ENCODE peak calls at places on chromosome 20, in four cellular contexts. One of them, this sample, is unnamed. For H3K4me1, the result is how much of the 10 kb centered on the place peaks cover.

GRCh38 chr20:47922280-47922675 is 137.0 kb upstream of the SULF2 start:
- DNase-seq in CD8-positive, alpha-beta T cell: no peak
- DNase-seq in breast epithelium: no peak
- DNase-seq in IMR-90: peak
- DNase-seq in this sample: no peak

GRCh38 chr20:40416274-40416673 is 272.8 kb downstream of the MAFB start:
- DNase-seq in CD8-positive, alpha-beta T cell: no peak
- DNase-seq in breast epithelium: no peak
- DNase-seq in IMR-90: no peak
- DNase-seq in this sample: no peak

GRCh38 chr20:63519765-63520593 is 586 bp upstream of the PPDPF start:
- DNase-seq in CD8-positive, alpha-beta T cell: peak
- DNase-seq in breast epithelium: peak
- DNase-seq in IMR-90: peak
- DNase-seq in this sample: no peak

GRCh38 chr20:13430346-13431002 is 208.3 kb downstream of the TASP1 start:
- DNase-seq in CD8-positive, alpha-beta T cell: no peak
- DNase-seq in breast epithelium: no peak
- DNase-seq in IMR-90: peak
- DNase-seq in this sample: no peak

GRCh38 chr20:58407966-58408557 is 19.0 kb downstream of the VAPB start:
- DNase-seq in CD8-positive, alpha-beta T cell: no peak
- DNase-seq in breast epithelium: no peak
- DNase-seq in IMR-90: no peak
- DNase-seq in this sample: no peak

GRCh38 chr20:19593762-19594161 is 164.3 kb upstream of the RIN2 start:
- DNase-seq in CD8-positive, alpha-beta T cell: no peak
- DNase-seq in breast epithelium: no peak
- DNase-seq in IMR-90: no peak
- DNase-seq in this sample: no peak

GRCh38 chr20:40757087-40757486 is 68.1 kb upstream of the MAFB start:
- DNase-seq in CD8-positive, alpha-beta T cell: no peak
- DNase-seq in breast epithelium: no peak
- DNase-seq in IMR-90: no peak
- DNase-seq in this sample: no peak

GRCh38 chr20:58715709-58716475 is 23.3 kb downstream of the NPEPL1 start:
- DNase-seq in CD8-positive, alpha-beta T cell: no peak
- DNase-seq in breast epithelium: peak
- DNase-seq in IMR-90: no peak
- DNase-seq in this sample: peak

GRCh38 chr20:10961651-10962288 is 288.0 kb upstream of the JAG1 start:
- DNase-seq in CD8-positive, alpha-beta T cell: no peak
- DNase-seq in breast epithelium: no peak
- DNase-seq in IMR-90: no peak
- DNase-seq in this sample: no peak

DNA sequence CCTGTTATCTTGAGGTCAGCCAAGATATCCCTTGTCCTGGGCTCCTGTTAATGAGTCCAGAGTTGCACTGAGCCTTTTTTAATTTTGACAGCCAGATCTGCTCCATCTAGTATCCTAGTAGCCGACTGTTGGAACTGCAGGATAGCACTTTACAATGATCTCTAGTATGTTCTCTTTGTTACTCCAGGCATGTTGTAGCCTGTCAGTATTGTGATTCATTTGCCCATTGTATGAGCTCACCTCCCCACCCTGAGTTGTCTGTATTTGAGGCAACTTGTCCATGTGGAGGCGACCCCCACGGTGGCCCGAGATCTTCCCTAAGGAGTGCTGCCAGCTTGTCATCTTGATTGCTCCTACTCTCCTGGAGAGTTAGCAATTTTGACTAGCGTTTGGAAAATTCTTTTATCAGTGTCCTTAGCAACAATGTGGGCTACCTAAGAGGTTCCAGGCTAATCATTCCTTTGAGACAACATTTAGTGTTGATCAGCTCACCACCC is 67.2 kb downstream of the DHX35 start:
- DNase-seq in CD8-positive, alpha-beta T cell: no peak
- DNase-seq in breast epithelium: no peak
- DNase-seq in IMR-90: no peak
- DNase-seq in this sample: no peak
- H3K4me1 ChIP-seq in CD8-positive, alpha-beta T cell: under half
- H3K4me1 ChIP-seq in breast epithelium: under half
- H3K4me1 ChIP-seq in IMR-90: under half
- H3K4me1 ChIP-seq in this sample: under half

DNA sequence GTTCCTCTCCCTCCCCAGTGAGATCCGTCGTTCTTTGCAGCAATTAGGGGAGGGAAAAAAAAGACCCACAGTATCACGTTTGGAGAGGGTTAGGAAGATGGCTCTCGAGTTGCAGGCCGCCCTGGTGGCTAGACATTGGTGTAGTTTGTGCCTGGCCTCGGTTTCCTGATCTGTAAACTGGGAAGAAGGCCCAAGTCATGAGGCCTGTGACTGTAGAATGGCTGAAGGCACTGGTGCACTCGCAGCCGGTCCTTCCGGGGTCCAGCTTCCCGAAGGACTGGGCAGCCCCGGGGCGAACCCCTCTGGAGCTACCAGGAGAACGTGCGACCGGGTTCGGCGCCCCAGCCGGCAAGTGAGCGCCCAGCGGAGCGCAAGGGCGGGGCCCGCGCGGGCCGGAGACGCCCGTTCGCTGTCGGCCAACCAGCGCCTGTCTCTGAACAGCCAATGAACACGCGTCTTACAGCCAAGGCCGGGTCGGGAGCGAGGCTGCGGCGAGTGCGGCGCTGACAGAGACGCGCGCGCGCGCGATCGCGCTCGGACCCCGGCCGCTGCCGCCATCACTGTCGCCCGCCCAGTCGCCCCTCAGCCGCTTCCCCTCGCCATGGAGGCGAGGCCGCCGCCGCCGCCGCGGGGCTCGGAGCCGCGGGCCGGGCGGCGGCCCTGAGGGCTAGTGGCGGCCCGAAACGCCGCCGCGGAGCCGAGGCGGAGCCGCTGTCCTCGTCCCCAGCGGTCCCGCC is at the start of gene PTPRA:
- DNase-seq in CD8-positive, alpha-beta T cell: peak
- DNase-seq in breast epithelium: peak
- DNase-seq in IMR-90: peak
- DNase-seq in this sample: peak
- TF ChIP-seq CTCF in CD8-positive, alpha-beta T cell: no peak
- TF ChIP-seq CTCF in breast epithelium: no peak
- TF ChIP-seq CTCF in IMR-90: no peak
- TF ChIP-seq CTCF in this sample: no peak

GRCh38 chr20:23358563-23358906 is 3.4 kb upstream of the GZF1 start:
- DNase-seq in CD8-positive, alpha-beta T cell: no peak
- DNase-seq in breast epithelium: no peak
- DNase-seq in IMR-90: no peak
- DNase-seq in this sample: no peak
- H3K27ac ChIP-seq in CD8-positive, alpha-beta T cell: peak
- H3K27ac ChIP-seq in breast epithelium: peak
- H3K27ac ChIP-seq in IMR-90: no peak
- H3K27ac ChIP-seq in this sample: peak

GRCh38 chr20:17961600-17961965 is 7.0 kb downstream of the SNX5 start:
- DNase-seq in CD8-positive, alpha-beta T cell: no peak
- DNase-seq in breast epithelium: no peak
- DNase-seq in IMR-90: peak
- DNase-seq in this sample: no peak

GRCh38 chr20:17957505-17958325 is 10.9 kb downstream of the SNX5 start:
- DNase-seq in CD8-positive, alpha-beta T cell: no peak
- DNase-seq in breast epithelium: no peak
- DNase-seq in IMR-90: peak
- DNase-seq in this sample: no peak

GRCh38 chr20:17960927-17961599 is 7.5 kb downstream of the SNX5 start:
- DNase-seq in CD8-positive, alpha-beta T cell: no peak
- DNase-seq in breast epithelium: no peak
- DNase-seq in IMR-90: peak
- DNase-seq in this sample: peak

GRCh38 chr20:17958326-17959256 is 10.0 kb downstream of the SNX5 start:
- DNase-seq in CD8-positive, alpha-beta T cell: no peak
- DNase-seq in breast epithelium: no peak
- DNase-seq in IMR-90: peak
- DNase-seq in this sample: no peak

GRCh38 chr20:17959257-17959627 is 9.4 kb downstream of the SNX5 start:
- DNase-seq in CD8-positive, alpha-beta T cell: no peak
- DNase-seq in breast epithelium: no peak
- DNase-seq in IMR-90: no peak
- DNase-seq in this sample: no peak
- H3K4me1 ChIP-seq in CD8-positive, alpha-beta T cell: under half
- H3K4me1 ChIP-seq in breast epithelium: under half
- H3K4me1 ChIP-seq in IMR-90: under half
- H3K4me1 ChIP-seq in this sample: half or more

GRCh38 chr20:51046021-51046985 is 23.4 kb upstream of the KCNG1 start:
- DNase-seq in CD8-positive, alpha-beta T cell: no peak
- DNase-seq in breast epithelium: no peak
- DNase-seq in IMR-90: no peak
- DNase-seq in this sample: no peak

GRCh38 chr20:51044796-51045195 is 21.9 kb upstream of the KCNG1 start:
- DNase-seq in CD8-positive, alpha-beta T cell: no peak
- DNase-seq in breast epithelium: no peak
- DNase-seq in IMR-90: no peak
- DNase-seq in this sample: no peak

GRCh38 chr20:51043811-51044210 is 20.9 kb upstream of the KCNG1 start:
- DNase-seq in CD8-positive, alpha-beta T cell: no peak
- DNase-seq in breast epithelium: no peak
- DNase-seq in IMR-90: peak
- DNase-seq in this sample: no peak

GRCh38 chr20:51042064-51042463 is 19.2 kb upstream of the KCNG1 start:
- DNase-seq in CD8-positive, alpha-beta T cell: no peak
- DNase-seq in breast epithelium: no peak
- DNase-seq in IMR-90: peak
- DNase-seq in this sample: no peak

DNA sequence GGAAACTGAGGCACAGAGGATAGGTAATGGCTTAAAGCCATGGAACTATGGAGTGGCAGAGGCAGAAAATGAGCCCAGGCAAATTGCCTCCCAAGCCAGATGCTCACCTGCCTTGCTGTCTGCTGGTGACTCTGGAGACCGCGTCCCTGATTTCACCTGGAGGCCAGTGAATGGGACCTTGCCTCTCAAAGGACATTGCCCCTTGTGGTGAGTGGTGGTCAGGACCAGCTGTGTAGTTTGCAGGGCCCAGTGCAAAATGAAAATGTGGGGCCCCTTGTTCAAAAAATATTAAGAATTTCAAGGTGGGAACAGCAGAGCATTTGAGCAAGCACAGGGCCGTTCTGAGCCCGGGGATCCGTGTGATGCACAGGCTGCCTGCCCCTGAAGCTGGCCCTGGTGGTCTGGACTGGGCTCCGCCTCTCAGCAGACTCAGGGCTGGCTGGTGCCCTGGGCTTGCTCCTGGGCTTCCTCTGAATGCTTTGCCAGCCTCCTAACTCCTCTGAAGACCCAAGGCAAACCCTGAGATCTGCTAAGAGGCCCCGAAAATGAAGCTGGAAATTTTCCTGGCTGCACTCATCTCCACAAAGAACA is 19.8 kb upstream of the KCNG1 start:
- DNase-seq in CD8-positive, alpha-beta T cell: no peak
- DNase-seq in breast epithelium: no peak
- DNase-seq in IMR-90: no peak
- DNase-seq in this sample: no peak
- TF ChIP-seq CTCF in CD8-positive, alpha-beta T cell: no peak
- TF ChIP-seq CTCF in breast epithelium: no peak
- TF ChIP-seq CTCF in IMR-90: no peak
- TF ChIP-seq CTCF in this sample: no peak

This sample was measured in psoas muscle.